ENCODE peak calls at places on chromosomes 16 and 17, in four cellular contexts. N is upper lobe of left lung, Q is PC-9, L is GM23338. P is an unnamed sample.
A peak's percentile ranks its signal among the peaks of the same experiment; 100 is the strongest.

GRCh38 chr17:50051082-50051576 is 4.8 kb upstream of the ITGA3 start:
- DNase-seq in Q (peak; percentile 95), L (no peak), N (no peak), P (no peak)

GRCh38 chr17:68718924-68719323 is 117.8 kb upstream of the FAM20A start:
- DNase-seq in N (no peak), Q (no peak), L (no peak), P (no peak)

GRCh38 chr17:66540131-66540781 is 237.8 kb downstream of the PRKCA start:
- DNase-seq in N (peak; percentile 73), Q (no peak), L (peak; percentile 59), P (no peak)

GRCh38 chr16:89233678-89234490 is 16.4 kb downstream of the ZNF778 start:
- DNase-seq in L (no peak), Q (no peak), N (no peak), P (no peak)

GRCh38 chr16:29811896-29812665 is at the start of gene PRRT2:
- DNase-seq in L (peak; percentile 71), Q (peak; percentile 57), N (peak; percentile 91), P (peak; percentile 41)

GRCh38 chr16:49003022-49003421 is 278.6 kb downstream of the CBLN1 start:
- DNase-seq in N (no peak), L (no peak), Q (no peak), P (no peak)

GRCh38 chr16:2520784-2521577 is 810 bp downstream of the AMDHD2 start:
- DNase-seq in Q (peak; percentile 34), N (peak; percentile 90), L (peak; percentile 60), P (peak; percentile 63)

GRCh38 chr16:48946687-48947370 is 334.8 kb downstream of the CBLN1 start:
- DNase-seq in N (no peak), Q (no peak), L (no peak), P (no peak)

GRCh38 chr16:88298882-88299745 is 83.6 kb upstream of the ZNF469 start:
- DNase-seq in N (no peak), Q (no peak), L (no peak), P (no peak)

GRCh38 chr16:58499092-58499511 is 841 bp upstream of the NDRG4 start:
- DNase-seq in L (no peak), N (peak; percentile 51), Q (no peak), P (no peak)

GRCh38 chr17:32349854-32350661 is at the start of gene ZNF207:
- DNase-seq in Q (peak; percentile 92), L (peak; percentile 99), N (peak; percentile 90), P (peak; percentile 93)

GRCh38 chr16:71845639-71846431 is at the start of gene ATXN1L:
- DNase-seq in N (peak; percentile 99), L (peak; percentile 94), Q (peak; percentile 92), P (peak; percentile 90)

GRCh38 chr16:84959784-84960417 is 51.4 kb downstream of the ZDHHC7 start:
- DNase-seq in Q (no peak), L (no peak), N (no peak), P (no peak)

GRCh38 chr16:84608281-84608680 is 9.6 kb downstream of the COTL1 start:
- DNase-seq in L (no peak), Q (no peak), N (no peak), P (peak; percentile 64)

GRCh38 chr17:32882734-32883133 is 5.8 kb upstream of the MYO1D start:
- DNase-seq in N (no peak), L (no peak), Q (no peak), P (no peak)

DNA sequence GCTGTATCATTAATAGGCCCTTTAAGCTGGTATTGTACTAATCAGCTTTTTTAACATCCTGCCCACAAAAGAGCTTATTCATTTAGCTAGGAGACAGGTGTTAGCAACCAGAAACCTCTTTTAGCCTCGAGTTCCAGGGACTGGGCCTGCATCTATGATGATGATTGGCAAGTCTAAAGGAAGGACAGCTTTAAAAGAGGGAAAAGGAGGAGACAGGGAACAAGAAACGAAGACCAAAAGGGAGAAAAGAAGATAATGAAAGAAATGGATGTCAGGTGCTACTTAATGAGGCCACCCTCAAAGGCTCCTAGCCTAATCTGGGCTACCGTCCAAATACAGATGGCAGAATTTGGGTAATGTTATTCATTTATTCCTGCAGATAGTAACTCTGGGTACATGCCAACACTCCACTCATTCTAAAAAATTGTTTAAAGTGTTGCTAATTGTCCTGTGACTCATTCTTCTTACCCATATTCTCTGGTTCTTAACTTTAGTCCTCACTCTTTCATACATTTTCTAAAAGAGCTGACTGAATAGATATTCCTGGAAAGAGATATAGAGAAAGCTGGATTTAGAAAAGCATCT is 18.7 kb upstream of the RFFL start:
- DNase-seq in L (no peak), Q (peak; percentile 20), N (no peak), P (no peak)
- H3K27ac ChIP-seq in L (peak overlapping the region; percentile 46), Q (peak overlapping the region; percentile 59), N (no peak overlapping the region), P (no peak overlapping the region)

GRCh38 chr17:17819111-17819510 is 17.7 kb downstream of the SREBF1 start:
- DNase-seq in Q (no peak), L (no peak), N (no peak), P (no peak)
- H3K4me1 ChIP-seq in Q (peaks cover 58% of the 10 kb centered on the region), L (peaks cover 22% of the 10 kb centered on the region), N (peaks cover 62% of the 10 kb centered on the region), P (peaks cover 50% of the 10 kb centered on the region)

GRCh38 chr16:50204426-50205108 is 51.5 kb downstream of the TENT4B start:
- DNase-seq in L (no peak), Q (no peak), N (no peak), P (no peak)

GRCh38 chr16:50207652-50208051 is 54.5 kb downstream of the TENT4B start:
- DNase-seq in Q (no peak), N (no peak), L (no peak), P (no peak)

GRCh38 chr16:50202926-50203624 is 50.0 kb downstream of the TENT4B start:
- DNase-seq in N (no peak), Q (peak; percentile 44), L (no peak), P (no peak)

GRCh38 chr16:50201784-50202183 is 48.7 kb downstream of the TENT4B start:
- DNase-seq in L (no peak), N (no peak), Q (no peak), P (no peak)

DNA sequence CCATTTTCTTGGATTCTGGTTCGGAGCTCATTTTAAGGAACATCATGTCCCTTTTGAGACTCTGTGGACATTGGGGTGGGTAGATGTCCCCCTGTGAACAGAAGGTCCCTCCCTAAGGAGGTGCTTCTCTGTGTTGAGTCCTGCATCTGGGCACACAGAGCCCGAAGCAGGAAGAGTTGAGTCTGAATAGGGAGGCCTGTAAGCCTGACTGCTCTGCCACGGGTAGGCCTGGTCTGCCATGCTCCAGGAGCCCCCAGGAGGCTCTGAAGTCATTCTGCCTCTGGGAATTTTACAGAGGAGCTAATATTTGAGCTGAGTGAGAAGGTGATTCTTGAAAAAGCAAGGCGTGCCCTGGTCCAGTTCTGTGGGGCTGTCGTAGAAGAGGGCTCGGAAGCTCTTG is 50.6 kb downstream of the TENT4B start:
- DNase-seq in L (no peak), N (no peak), Q (no peak), P (no peak)
- H3K4me3 ChIP-seq in L (no peak overlapping the region), N (no peak overlapping the region), Q (no peak overlapping the region), P (no peak overlapping the region)

DNA sequence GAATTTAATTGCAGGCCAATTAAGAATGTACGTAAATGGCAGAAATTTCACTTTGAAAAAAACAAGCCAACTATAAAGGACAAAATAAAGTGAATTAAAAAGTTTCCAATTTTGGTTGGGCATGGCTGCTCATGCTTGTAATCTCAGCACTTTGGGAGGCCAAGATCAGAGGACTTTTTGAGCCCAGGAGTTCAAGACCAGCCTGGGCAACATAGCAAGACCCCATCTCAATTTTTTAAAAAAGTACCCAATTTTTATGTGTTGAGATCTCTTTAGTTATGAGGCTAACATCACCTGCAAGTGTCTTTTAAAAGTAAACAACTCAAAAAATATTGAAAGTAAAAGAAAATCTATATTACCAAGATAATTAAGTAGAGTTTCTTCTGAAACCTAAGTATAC is 25.9 kb downstream of the GNA13 start:
- DNase-seq in N (no peak), Q (no peak), L (no peak), P (no peak)
- H3K27ac ChIP-seq in N (peak overlapping the region; percentile 62), Q (no peak overlapping the region), L (no peak overlapping the region), P (no peak overlapping the region)

GRCh38 chr17:45376606-45377005 is 56.1 kb downstream of the ARHGAP27 start:
- DNase-seq in Q (no peak), N (no peak), L (no peak), P (no peak)

GRCh38 chr17:45374501-45374900 is 57.7 kb upstream of the MAP3K14 start:
- DNase-seq in Q (no peak), L (no peak), N (no peak), P (no peak)

GRCh38 chr17:45372325-45372869 is 55.6 kb upstream of the MAP3K14 start:
- DNase-seq in L (no peak), N (no peak), Q (no peak), P (no peak)

GRCh38 chr17:45377401-45377800 is 55.3 kb downstream of the ARHGAP27 start:
- DNase-seq in N (no peak), Q (no peak), L (no peak), P (no peak)

DNA sequence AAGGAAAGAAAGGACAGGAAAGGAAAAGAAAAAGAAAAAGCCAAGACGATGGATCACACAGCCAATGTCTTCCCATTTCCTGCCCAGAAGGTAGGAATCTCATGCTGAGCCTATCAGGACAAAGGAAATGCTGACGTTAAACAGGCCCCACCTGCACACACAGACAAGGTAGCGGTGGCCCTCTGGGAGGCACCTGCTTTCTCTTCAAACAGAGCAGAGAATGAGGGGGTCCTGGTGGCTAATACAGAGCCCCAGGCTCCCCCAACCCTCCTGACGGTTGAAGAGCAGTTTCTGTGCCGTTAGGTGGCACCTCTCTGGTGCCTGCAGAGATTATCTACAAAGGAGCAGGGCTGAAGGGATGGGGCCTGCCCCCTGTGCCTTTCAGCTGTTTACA is 56.5 kb downstream of the ARHGAP27 start:
- DNase-seq in N (no peak), Q (no peak), L (peak; percentile 62), P (no peak)
- H3K4me1 ChIP-seq in N (peaks cover 23% of the 10 kb centered on the region), Q (peaks cover 45% of the 10 kb centered on the region), L (peaks cover 29% of the 10 kb centered on the region), P (no peaks in the 10 kb centered on the region)

GRCh38 chr17:61158372-61158771 is 241.3 kb upstream of the TBX2 start:
- DNase-seq in N (no peak), Q (no peak), L (no peak), P (no peak)
- H3K4me3 ChIP-seq in N (no peak overlapping the region), Q (no peak overlapping the region), L (no peak overlapping the region), P (no peak overlapping the region)

P was measured in CD8-positive, alpha-beta memory T cell.